ENCODE peak calls at places on chromosome 18, in eight cellular contexts. One of them, this sample, is unnamed.

GRCh38 chr18:48961547-48961946 is 10.8 kb upstream of the SMAD7 start:
- DNase-seq in NCI-H1694: no peak
- DNase-seq in C1 segment of cervical spinal cord: no peak
- DNase-seq in CD8-positive, alpha-beta memory T cell: no peak
- DNase-seq in AG09309: no peak
- DNase-seq in psoas muscle: no peak
- DNase-seq in colonic mucosa: no peak
- DNase-seq in nucleus accumbens: no peak
- DNase-seq in this sample: no peak

GRCh38 chr18:39594206-39594605 is 2028.6 kb upstream of the CELF4 start:
- DNase-seq in AG09309: no peak
- DNase-seq in C1 segment of cervical spinal cord: no peak
- DNase-seq in NCI-H1694: no peak
- DNase-seq in colonic mucosa: no peak
- DNase-seq in nucleus accumbens: no peak
- DNase-seq in psoas muscle: no peak
- DNase-seq in CD8-positive, alpha-beta memory T cell: no peak
- DNase-seq in this sample: no peak

GRCh38 chr18:12044591-12044990 is 49.1 kb upstream of the ANKRD62 start:
- DNase-seq in C1 segment of cervical spinal cord: no peak
- DNase-seq in colonic mucosa: peak; percentile 7
- DNase-seq in psoas muscle: no peak
- DNase-seq in nucleus accumbens: no peak
- DNase-seq in NCI-H1694: no peak
- DNase-seq in CD8-positive, alpha-beta memory T cell: no peak
- DNase-seq in AG09309: no peak
- DNase-seq in this sample: no peak

GRCh38 chr18:3806656-3807055 is 356.7 kb downstream of the TGIF1 start:
- DNase-seq in colonic mucosa: no peak
- DNase-seq in psoas muscle: no peak
- DNase-seq in nucleus accumbens: no peak
- DNase-seq in C1 segment of cervical spinal cord: no peak
- DNase-seq in NCI-H1694: no peak
- DNase-seq in CD8-positive, alpha-beta memory T cell: no peak
- DNase-seq in AG09309: no peak
- DNase-seq in this sample: no peak

GRCh38 chr18:57542801-57543427 is 43.6 kb downstream of the FECH start:
- DNase-seq in psoas muscle: no peak
- DNase-seq in nucleus accumbens: no peak
- DNase-seq in C1 segment of cervical spinal cord: no peak
- DNase-seq in colonic mucosa: no peak
- DNase-seq in CD8-positive, alpha-beta memory T cell: no peak
- DNase-seq in AG09309: peak; percentile 48
- DNase-seq in NCI-H1694: peak; percentile 15
- DNase-seq in this sample: no peak

GRCh38 chr18:3455938-3456685 is 6.1 kb downstream of the TGIF1 start:
- DNase-seq in CD8-positive, alpha-beta memory T cell: no peak
- DNase-seq in colonic mucosa: peak; percentile 57
- DNase-seq in C1 segment of cervical spinal cord: no peak
- DNase-seq in nucleus accumbens: no peak
- DNase-seq in NCI-H1694: no peak
- DNase-seq in AG09309: no peak
- DNase-seq in psoas muscle: no peak
- DNase-seq in this sample: no peak

GRCh38 chr18:79857082-79857661 is 59.4 kb downstream of the KCNG2 start:
- DNase-seq in C1 segment of cervical spinal cord: no peak
- DNase-seq in NCI-H1694: peak; percentile 38
- DNase-seq in colonic mucosa: peak; percentile 9
- DNase-seq in psoas muscle: peak; percentile 36
- DNase-seq in AG09309: peak; percentile 10
- DNase-seq in nucleus accumbens: no peak
- DNase-seq in CD8-positive, alpha-beta memory T cell: no peak
- DNase-seq in this sample: no peak

GRCh38 chr18:43115076-43116035 is at the start of gene RIT2:
- DNase-seq in NCI-H1694: no peak
- DNase-seq in C1 segment of cervical spinal cord: no peak
- DNase-seq in psoas muscle: no peak
- DNase-seq in nucleus accumbens: no peak
- DNase-seq in AG09309: no peak
- DNase-seq in colonic mucosa: no peak
- DNase-seq in CD8-positive, alpha-beta memory T cell: no peak
- DNase-seq in this sample: no peak

GRCh38 chr18:26648509-26649192 is 100.3 kb upstream of the KCTD1 start:
- DNase-seq in NCI-H1694: no peak
- DNase-seq in psoas muscle: no peak
- DNase-seq in AG09309: no peak
- DNase-seq in nucleus accumbens: no peak
- DNase-seq in C1 segment of cervical spinal cord: no peak
- DNase-seq in CD8-positive, alpha-beta memory T cell: no peak
- DNase-seq in colonic mucosa: no peak
- DNase-seq in this sample: no peak

GRCh38 chr18:79396431-79397287 is 929 bp downstream of the NFATC1 start:
- DNase-seq in C1 segment of cervical spinal cord: no peak
- DNase-seq in colonic mucosa: peak; percentile 53
- DNase-seq in NCI-H1694: no peak
- DNase-seq in psoas muscle: peak; percentile 82
- DNase-seq in CD8-positive, alpha-beta memory T cell: peak; percentile 35
- DNase-seq in AG09309: no peak
- DNase-seq in nucleus accumbens: no peak
- DNase-seq in this sample: peak; percentile 62

GRCh38 chr18:46536215-46536874 is 120.7 kb downstream of the LOXHD1 start:
- DNase-seq in psoas muscle: no peak
- DNase-seq in NCI-H1694: no peak
- DNase-seq in nucleus accumbens: no peak
- DNase-seq in C1 segment of cervical spinal cord: no peak
- DNase-seq in AG09309: no peak
- DNase-seq in CD8-positive, alpha-beta memory T cell: no peak
- DNase-seq in colonic mucosa: no peak
- DNase-seq in this sample: no peak

GRCh38 chr18:46268662-46269061 is 164.5 kb downstream of the HAUS1 start:
- DNase-seq in nucleus accumbens: no peak
- DNase-seq in colonic mucosa: peak; percentile 52
- DNase-seq in AG09309: no peak
- DNase-seq in NCI-H1694: no peak
- DNase-seq in psoas muscle: no peak
- DNase-seq in C1 segment of cervical spinal cord: no peak
- DNase-seq in CD8-positive, alpha-beta memory T cell: no peak
- DNase-seq in this sample: no peak

GRCh38 chr18:12703714-12704113 is 872 bp downstream of the PSMG2 start:
- DNase-seq in AG09309: no peak
- DNase-seq in CD8-positive, alpha-beta memory T cell: no peak
- DNase-seq in NCI-H1694: no peak
- DNase-seq in nucleus accumbens: no peak
- DNase-seq in psoas muscle: no peak
- DNase-seq in colonic mucosa: no peak
- DNase-seq in C1 segment of cervical spinal cord: no peak
- DNase-seq in this sample: no peak

This sample was measured in adrenal gland.